ENCODE peak calls at places on chromosomes 2 and 18, in nine cellular contexts. One of them, this sample, is unnamed.

GRCh38 chr2:190511104-190511503 is 23.4 kb downstream of the NEMP2 start:
- DNase-seq in sigmoid colon: no peak
- DNase-seq in astrocyte of the spinal cord: peak
- DNase-seq in PC-9: no peak
- DNase-seq in transverse colon: no peak
- DNase-seq in CD4-positive, alpha-beta T cell: no peak
- DNase-seq in colonic mucosa: peak
- DNase-seq in thyroid gland: no peak
- DNase-seq in foreskin fibroblast: peak
- DNase-seq in this sample: no peak

GRCh38 chr2:182240862-182241371 is 185.9 kb downstream of the PDE1A start:
- DNase-seq in CD4-positive, alpha-beta T cell: no peak
- DNase-seq in foreskin fibroblast: no peak
- DNase-seq in astrocyte of the spinal cord: peak
- DNase-seq in sigmoid colon: peak
- DNase-seq in transverse colon: peak
- DNase-seq in thyroid gland: peak
- DNase-seq in colonic mucosa: peak
- DNase-seq in PC-9: peak
- DNase-seq in this sample: peak

GRCh38 chr2:113167962-113168340 is 5.8 kb upstream of the PSD4 start:
- DNase-seq in colonic mucosa: peak
- DNase-seq in astrocyte of the spinal cord: no peak
- DNase-seq in sigmoid colon: no peak
- DNase-seq in PC-9: no peak
- DNase-seq in CD4-positive, alpha-beta T cell: no peak
- DNase-seq in foreskin fibroblast: no peak
- DNase-seq in transverse colon: no peak
- DNase-seq in thyroid gland: no peak
- DNase-seq in this sample: no peak

GRCh38 chr18:2606335-2606734 is 35.0 kb downstream of the NDC80 start:
- DNase-seq in colonic mucosa: no peak
- DNase-seq in CD4-positive, alpha-beta T cell: no peak
- DNase-seq in PC-9: no peak
- DNase-seq in sigmoid colon: no peak
- DNase-seq in transverse colon: no peak
- DNase-seq in astrocyte of the spinal cord: peak
- DNase-seq in thyroid gland: no peak
- DNase-seq in foreskin fibroblast: no peak
- DNase-seq in this sample: no peak

GRCh38 chr2:33903701-33904100 is 304.6 kb upstream of the FAM98A start:
- DNase-seq in astrocyte of the spinal cord: no peak
- DNase-seq in CD4-positive, alpha-beta T cell: no peak
- DNase-seq in thyroid gland: no peak
- DNase-seq in sigmoid colon: no peak
- DNase-seq in PC-9: no peak
- DNase-seq in colonic mucosa: no peak
- DNase-seq in transverse colon: no peak
- DNase-seq in foreskin fibroblast: no peak
- DNase-seq in this sample: no peak

GRCh38 chr2:71240794-71241193 is 13.9 kb upstream of the PAIP2B start:
- DNase-seq in foreskin fibroblast: no peak
- DNase-seq in colonic mucosa: no peak
- DNase-seq in transverse colon: no peak
- DNase-seq in astrocyte of the spinal cord: no peak
- DNase-seq in sigmoid colon: no peak
- DNase-seq in PC-9: no peak
- DNase-seq in CD4-positive, alpha-beta T cell: no peak
- DNase-seq in thyroid gland: no peak
- DNase-seq in this sample: no peak

GRCh38 chr2:45928946-45929345 is 277.5 kb downstream of the PRKCE start:
- DNase-seq in astrocyte of the spinal cord: no peak
- DNase-seq in transverse colon: no peak
- DNase-seq in PC-9: no peak
- DNase-seq in foreskin fibroblast: no peak
- DNase-seq in sigmoid colon: no peak
- DNase-seq in thyroid gland: no peak
- DNase-seq in CD4-positive, alpha-beta T cell: no peak
- DNase-seq in colonic mucosa: no peak
- DNase-seq in this sample: no peak

GRCh38 chr2:240591226-240591625 is 4.7 kb downstream of the CAPN10 start:
- DNase-seq in astrocyte of the spinal cord: no peak
- DNase-seq in CD4-positive, alpha-beta T cell: no peak
- DNase-seq in foreskin fibroblast: peak
- DNase-seq in sigmoid colon: peak
- DNase-seq in transverse colon: no peak
- DNase-seq in thyroid gland: no peak
- DNase-seq in PC-9: no peak
- DNase-seq in colonic mucosa: no peak
- DNase-seq in this sample: no peak

GRCh38 chr18:69401475-69402218 is 959 bp downstream of the DOK6 start:
- DNase-seq in foreskin fibroblast: peak
- DNase-seq in transverse colon: no peak
- DNase-seq in PC-9: no peak
- DNase-seq in astrocyte of the spinal cord: peak
- DNase-seq in thyroid gland: no peak
- DNase-seq in colonic mucosa: no peak
- DNase-seq in sigmoid colon: peak
- DNase-seq in CD4-positive, alpha-beta T cell: no peak
- DNase-seq in this sample: no peak

GRCh38 chr2:46377287-46377605 is 80.0 kb downstream of the EPAS1 start:
- DNase-seq in transverse colon: no peak
- DNase-seq in thyroid gland: no peak
- DNase-seq in astrocyte of the spinal cord: no peak
- DNase-seq in PC-9: no peak
- DNase-seq in sigmoid colon: no peak
- DNase-seq in colonic mucosa: peak
- DNase-seq in foreskin fibroblast: no peak
- DNase-seq in CD4-positive, alpha-beta T cell: no peak
- DNase-seq in this sample: no peak

GRCh38 chr2:45796500-45796899 is 145.0 kb downstream of the PRKCE start:
- DNase-seq in transverse colon: no peak
- DNase-seq in foreskin fibroblast: no peak
- DNase-seq in sigmoid colon: no peak
- DNase-seq in CD4-positive, alpha-beta T cell: no peak
- DNase-seq in thyroid gland: no peak
- DNase-seq in PC-9: no peak
- DNase-seq in astrocyte of the spinal cord: no peak
- DNase-seq in colonic mucosa: no peak
- DNase-seq in this sample: no peak

GRCh38 chr2:181892795-181893435 is 1.4 kb downstream of the ITPRID2 start:
- DNase-seq in foreskin fibroblast: no peak
- DNase-seq in sigmoid colon: no peak
- DNase-seq in colonic mucosa: no peak
- DNase-seq in PC-9: no peak
- DNase-seq in CD4-positive, alpha-beta T cell: no peak
- DNase-seq in astrocyte of the spinal cord: peak
- DNase-seq in transverse colon: no peak
- DNase-seq in thyroid gland: no peak
- DNase-seq in this sample: no peak

GRCh38 chr2:196170681-196171247 is 614 bp downstream of the STK17B start:
- DNase-seq in PC-9: no peak
- DNase-seq in transverse colon: peak
- DNase-seq in foreskin fibroblast: peak
- DNase-seq in CD4-positive, alpha-beta T cell: peak
- DNase-seq in colonic mucosa: peak
- DNase-seq in thyroid gland: no peak
- DNase-seq in sigmoid colon: no peak
- DNase-seq in astrocyte of the spinal cord: no peak
- DNase-seq in this sample: peak

GRCh38 chr2:234579231-234579962 is 82.5 kb upstream of the ARL4C start:
- DNase-seq in thyroid gland: no peak
- DNase-seq in astrocyte of the spinal cord: no peak
- DNase-seq in colonic mucosa: no peak
- DNase-seq in sigmoid colon: no peak
- DNase-seq in CD4-positive, alpha-beta T cell: no peak
- DNase-seq in PC-9: peak
- DNase-seq in foreskin fibroblast: peak
- DNase-seq in transverse colon: no peak
- DNase-seq in this sample: no peak

GRCh38 chr2:222160944-222161343 is 137.9 kb downstream of the PAX3 start:
- DNase-seq in CD4-positive, alpha-beta T cell: no peak
- DNase-seq in colonic mucosa: no peak
- DNase-seq in foreskin fibroblast: no peak
- DNase-seq in thyroid gland: no peak
- DNase-seq in sigmoid colon: no peak
- DNase-seq in transverse colon: no peak
- DNase-seq in astrocyte of the spinal cord: no peak
- DNase-seq in PC-9: no peak
- DNase-seq in this sample: no peak

GRCh38 chr2:32925283-32925682 is 21.5 kb upstream of the LTBP1 start:
- DNase-seq in foreskin fibroblast: no peak
- DNase-seq in sigmoid colon: no peak
- DNase-seq in CD4-positive, alpha-beta T cell: no peak
- DNase-seq in transverse colon: no peak
- DNase-seq in astrocyte of the spinal cord: no peak
- DNase-seq in colonic mucosa: no peak
- DNase-seq in PC-9: no peak
- DNase-seq in thyroid gland: no peak
- DNase-seq in this sample: no peak

GRCh38 chr18:8882632-8883408 is 177.5 kb downstream of the MTCL1 start:
- DNase-seq in colonic mucosa: no peak
- DNase-seq in sigmoid colon: no peak
- DNase-seq in CD4-positive, alpha-beta T cell: no peak
- DNase-seq in astrocyte of the spinal cord: no peak
- DNase-seq in foreskin fibroblast: no peak
- DNase-seq in transverse colon: no peak
- DNase-seq in thyroid gland: no peak
- DNase-seq in PC-9: no peak
- DNase-seq in this sample: no peak
- TF ChIP-seq CTCF in colonic mucosa: no peak
- TF ChIP-seq CTCF in sigmoid colon: no peak
- TF ChIP-seq CTCF in CD4-positive, alpha-beta T cell: no peak
- TF ChIP-seq CTCF in astrocyte of the spinal cord: peak
- TF ChIP-seq CTCF in foreskin fibroblast: no peak
- TF ChIP-seq CTCF in transverse colon: no peak
- TF ChIP-seq CTCF in thyroid gland: no peak
- TF ChIP-seq CTCF in PC-9: peak
- TF ChIP-seq CTCF in this sample: no peak

GRCh38 chr2:69177063-69177771 is 164.2 kb downstream of the ANTXR1 start:
- DNase-seq in thyroid gland: no peak
- DNase-seq in sigmoid colon: peak
- DNase-seq in foreskin fibroblast: peak
- DNase-seq in colonic mucosa: peak
- DNase-seq in PC-9: peak
- DNase-seq in astrocyte of the spinal cord: peak
- DNase-seq in CD4-positive, alpha-beta T cell: no peak
- DNase-seq in transverse colon: peak
- DNase-seq in this sample: no peak

GRCh38 chr2:69180974-69181373 is 168.0 kb downstream of the ANTXR1 start:
- DNase-seq in sigmoid colon: no peak
- DNase-seq in foreskin fibroblast: no peak
- DNase-seq in astrocyte of the spinal cord: no peak
- DNase-seq in transverse colon: no peak
- DNase-seq in colonic mucosa: no peak
- DNase-seq in CD4-positive, alpha-beta T cell: no peak
- DNase-seq in thyroid gland: no peak
- DNase-seq in PC-9: no peak
- DNase-seq in this sample: no peak

GRCh38 chr2:69175795-69176715 is 163.1 kb downstream of the ANTXR1 start:
- DNase-seq in PC-9: no peak
- DNase-seq in colonic mucosa: no peak
- DNase-seq in astrocyte of the spinal cord: no peak
- DNase-seq in thyroid gland: no peak
- DNase-seq in CD4-positive, alpha-beta T cell: no peak
- DNase-seq in sigmoid colon: no peak
- DNase-seq in foreskin fibroblast: no peak
- DNase-seq in transverse colon: no peak
- DNase-seq in this sample: no peak

GRCh38 chr2:69180227-69180626 is 167.2 kb downstream of the ANTXR1 start:
- DNase-seq in CD4-positive, alpha-beta T cell: no peak
- DNase-seq in colonic mucosa: no peak
- DNase-seq in transverse colon: no peak
- DNase-seq in foreskin fibroblast: no peak
- DNase-seq in sigmoid colon: no peak
- DNase-seq in thyroid gland: no peak
- DNase-seq in PC-9: no peak
- DNase-seq in astrocyte of the spinal cord: no peak
- DNase-seq in this sample: no peak

DNA sequence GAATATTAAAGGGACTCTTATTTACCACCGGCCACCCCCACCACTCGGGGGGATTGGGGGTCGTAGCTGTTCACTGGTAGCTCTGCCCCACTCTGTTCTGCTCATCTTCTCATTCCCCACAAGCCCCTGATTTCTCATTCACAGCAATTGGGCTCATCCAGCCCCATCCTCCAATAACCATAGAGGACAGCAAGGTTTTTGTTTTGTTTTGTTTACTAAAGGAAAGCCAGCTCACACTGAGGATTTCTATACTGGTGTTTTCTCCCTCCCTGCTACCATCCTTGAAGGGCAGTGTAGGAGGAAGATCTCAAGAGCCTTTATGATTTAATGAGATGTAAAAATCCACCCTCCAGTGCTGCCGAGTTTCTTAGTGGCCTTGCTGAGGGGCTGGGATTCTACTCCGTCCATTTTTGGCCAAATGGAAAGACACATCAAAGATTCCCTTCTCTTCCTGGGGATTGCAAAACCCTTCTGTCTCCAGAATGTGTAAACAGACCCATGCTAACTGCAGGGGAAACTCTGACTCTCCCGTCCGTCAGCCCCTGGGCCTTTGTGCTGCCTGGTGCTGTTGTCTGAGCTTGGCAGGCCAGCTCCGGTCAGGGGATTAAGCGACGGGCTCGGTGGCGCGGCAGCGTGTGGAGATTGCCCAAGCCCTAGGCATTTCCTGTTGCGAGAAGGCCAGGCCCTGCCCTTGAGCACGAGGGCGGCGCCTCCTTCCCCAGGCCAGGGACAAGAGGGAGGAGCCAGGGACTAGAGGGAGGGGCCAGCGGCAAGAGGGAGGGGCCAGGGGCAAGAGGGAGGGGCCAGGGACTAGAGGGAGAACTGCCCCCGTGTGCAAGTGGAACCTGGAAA is 165.0 kb downstream of the ANTXR1 start:
- DNase-seq in foreskin fibroblast: peak
- DNase-seq in CD4-positive, alpha-beta T cell: no peak
- DNase-seq in sigmoid colon: peak
- DNase-seq in PC-9: peak
- DNase-seq in transverse colon: peak
- DNase-seq in colonic mucosa: peak
- DNase-seq in thyroid gland: peak
- DNase-seq in astrocyte of the spinal cord: peak
- DNase-seq in this sample: peak
- TF ChIP-seq CTCF in foreskin fibroblast: no peak
- TF ChIP-seq CTCF in CD4-positive, alpha-beta T cell: no peak
- TF ChIP-seq CTCF in sigmoid colon: no peak
- TF ChIP-seq CTCF in PC-9: no peak
- TF ChIP-seq CTCF in transverse colon: no peak
- TF ChIP-seq CTCF in colonic mucosa: no peak
- TF ChIP-seq CTCF in thyroid gland: no peak
- TF ChIP-seq CTCF in astrocyte of the spinal cord: no peak
- TF ChIP-seq CTCF in this sample: no peak

GRCh38 chr2:160045703-160046210 is 16.7 kb downstream of the PLA2R1 start:
- DNase-seq in astrocyte of the spinal cord: no peak
- DNase-seq in PC-9: no peak
- DNase-seq in colonic mucosa: no peak
- DNase-seq in foreskin fibroblast: no peak
- DNase-seq in CD4-positive, alpha-beta T cell: no peak
- DNase-seq in thyroid gland: no peak
- DNase-seq in transverse colon: no peak
- DNase-seq in sigmoid colon: no peak
- DNase-seq in this sample: no peak
- TF ChIP-seq CTCF in astrocyte of the spinal cord: no peak
- TF ChIP-seq CTCF in PC-9: no peak
- TF ChIP-seq CTCF in colonic mucosa: no peak
- TF ChIP-seq CTCF in foreskin fibroblast: no peak
- TF ChIP-seq CTCF in CD4-positive, alpha-beta T cell: no peak
- TF ChIP-seq CTCF in thyroid gland: no peak
- TF ChIP-seq CTCF in transverse colon: no peak
- TF ChIP-seq CTCF in sigmoid colon: no peak
- TF ChIP-seq CTCF in this sample: no peak

GRCh38 chr2:219626540-219626939 is 890 bp upstream of the SLC4A3 start:
- DNase-seq in colonic mucosa: no peak
- DNase-seq in thyroid gland: no peak
- DNase-seq in transverse colon: no peak
- DNase-seq in sigmoid colon: no peak
- DNase-seq in astrocyte of the spinal cord: no peak
- DNase-seq in foreskin fibroblast: no peak
- DNase-seq in PC-9: no peak
- DNase-seq in CD4-positive, alpha-beta T cell: no peak
- DNase-seq in this sample: no peak
- TF ChIP-seq CTCF in colonic mucosa: no peak
- TF ChIP-seq CTCF in thyroid gland: no peak
- TF ChIP-seq CTCF in transverse colon: no peak
- TF ChIP-seq CTCF in sigmoid colon: no peak
- TF ChIP-seq CTCF in astrocyte of the spinal cord: no peak
- TF ChIP-seq CTCF in foreskin fibroblast: no peak
- TF ChIP-seq CTCF in PC-9: no peak
- TF ChIP-seq CTCF in CD4-positive, alpha-beta T cell: no peak
- TF ChIP-seq CTCF in this sample: no peak

This sample was measured in mesothelial cell of epicardium.